ENCODE peak calls at places on chromosomes 4 and X, in eight cellular contexts. C is suprapubic skin; M is ELR; N is psoas muscle; V is CD14-positive monocyte; Z is stimulated activated CD4-positive, alpha-beta T cell treated with anti-CD3 and anti-CD28 coated beads, Interleukin-4, amount 100 ng/mL, for 48 hours; F is cardiac fibroblast; X is GM12878. R is an unnamed sample.

GRCh38 chrX:117985241-117985640 is 131.4 kb downstream of the KLHL13 start:
- DNase-seq in V (no peak), C (no peak), F (no peak), M (no peak), N (no peak), X (no peak), Z (no peak), R (no peak)

GRCh38 chr4:144449623-144450022 is 196.3 kb upstream of the HHIP start:
- DNase-seq in Z (no peak), F (peak; percentile 31), N (peak; percentile 20), X (no peak), M (peak; percentile 12), C (peak; percentile 80), V (no peak), R (peak; percentile 51)

GRCh38 chr4:126888968-126889367 is 743.8 kb upstream of the INTU start:
- DNase-seq in N (no peak), C (no peak), M (peak; percentile 69), X (no peak), Z (no peak), V (no peak), F (peak; percentile 61), R (no peak)

GRCh38 chr4:22522206-22522605 is 6.3 kb upstream of the ADGRA3 start:
- DNase-seq in Z (no peak), C (no peak), M (no peak), V (no peak), X (no peak), F (no peak), N (no peak), R (no peak)

GRCh38 chr4:60865238-60865637 is 334.9 kb upstream of the ADGRL3 start:
- DNase-seq in M (peak; percentile 15), C (no peak), F (peak; percentile 36), Z (no peak), X (no peak), N (no peak), V (no peak), R (no peak)

GRCh38 chr4:139593091-139593564 is 37.1 kb upstream of the SETD7 start:
- DNase-seq in M (peak; percentile 46), Z (no peak), F (peak; percentile 81), V (no peak), C (no peak), N (no peak), X (no peak), R (peak; percentile 76)

GRCh38 chrX:73913580-73913979 is 350.6 kb downstream of the CHIC1 start:
- DNase-seq in C (no peak), X (no peak), N (no peak), F (peak; percentile 33), V (no peak), M (no peak), Z (no peak), R (peak; percentile 16)

GRCh38 chr4:73859614-73860088 is 6.6 kb downstream of the PF4V1 start:
- DNase-seq in F (peak; percentile 71), Z (no peak), V (no peak), M (no peak), N (no peak), X (no peak), C (no peak), R (peak; percentile 67)

GRCh38 chr4:113504422-113504821 is 257.1 kb downstream of the CAMK2D start:
- DNase-seq in V (no peak), N (no peak), X (no peak), F (no peak), Z (no peak), M (no peak), C (no peak), R (no peak)

GRCh38 chrX:11557120-11557519 is 108.6 kb downstream of the ARHGAP6 start:
- DNase-seq in C (no peak), X (no peak), N (no peak), V (no peak), M (peak; percentile 88), F (peak; percentile 76), Z (no peak), R (peak; percentile 72)

GRCh38 chr4:158169931-158170690 is 2.7 kb downstream of the GASK1B start:
- DNase-seq in V (no peak), N (no peak), C (no peak), X (no peak), F (peak; percentile 44), M (no peak), Z (no peak), R (no peak)

GRCh38 chr4:40897557-40898203 is 147.9 kb downstream of the NSUN7 start:
- DNase-seq in N (peak; percentile 69), M (peak; percentile 78), F (peak; percentile 65), Z (peak; percentile 66), C (peak; percentile 82), X (no peak), V (peak; percentile 58), R (peak; percentile 31)

GRCh38 chr4:13984996-13985780 is 357.7 kb upstream of the BOD1L1 start:
- DNase-seq in X (no peak), F (peak; percentile 83), C (no peak), Z (no peak), V (no peak), N (no peak), M (peak; percentile 10), R (peak; percentile 43)

R was measured in NCI-H226.